ENCODE peak calls at places on chromosomes 4 and X, in eight cellular contexts. F, C, A, V, Y, X, S and H are unnamed samples.

GRCh38 chrX:104113237-104113965 is 1.1 kb downstream of the ZCCHC18 start:
- DNase-seq in C (peak), A (no peak), F (peak), V (peak), X (peak), Y (no peak), S (peak), H (no peak)

GRCh38 chrX:119488749-119489148 is 20.5 kb downstream of the SLC25A5 start:
- DNase-seq in V (peak), A (no peak), S (peak), C (peak), Y (no peak), F (peak), X (no peak), H (no peak)

GRCh38 chrX:155314260-155314659 is 20.2 kb downstream of the CLIC2 start:
- DNase-seq in S (no peak), X (no peak), V (no peak), C (no peak), A (no peak), F (no peak), Y (no peak), H (no peak)

GRCh38 chrX:136209751-136210150 is 41.4 kb downstream of the MAP7D3 start:
- DNase-seq in A (no peak), X (no peak), S (no peak), F (no peak), C (no peak), V (no peak), Y (no peak), H (no peak)

GRCh38 chr4:41177016-41177415 is 37.3 kb downstream of the APBB2 start:
- DNase-seq in Y (peak), S (no peak), A (no peak), C (no peak), X (no peak), F (no peak), V (no peak), H (no peak)

GRCh38 chr4:107629318-107629717 is 90.7 kb downstream of the PAPSS1 start:
- DNase-seq in X (no peak), F (no peak), S (no peak), C (peak), V (no peak), A (no peak), Y (no peak), H (no peak)

GRCh38 chr4:86279247-86279960 is 80.4 kb downstream of the MAPK10 start:
- DNase-seq in X (no peak), V (no peak), Y (no peak), C (no peak), F (no peak), A (no peak), S (no peak), H (no peak)

GRCh38 chr4:58192217-58192616 is 1082.0 kb upstream of the IGFBP7 start:
- DNase-seq in Y (no peak), F (no peak), S (no peak), A (no peak), V (no peak), C (no peak), X (no peak), H (no peak)

GRCh38 chrX:96909291-96909690 is 25.6 kb downstream of the RPA4 start:
- DNase-seq in A (no peak), F (no peak), Y (no peak), X (no peak), S (no peak), C (no peak), V (no peak), H (no peak)

GRCh38 chr4:630661-631060 is 5.3 kb downstream of the PDE6B start:
- DNase-seq in Y (no peak), V (no peak), A (no peak), S (no peak), C (no peak), X (no peak), F (no peak), H (no peak)

GRCh38 chr4:82791179-82791578 is 7.4 kb downstream of the SCD5 start:
- DNase-seq in V (no peak), X (no peak), C (no peak), Y (no peak), S (no peak), A (no peak), F (no peak), H (no peak)

GRCh38 chrX:72694170-72694569 is 19.9 kb downstream of the PHKA1 start:
- DNase-seq in Y (no peak), A (no peak), F (no peak), C (no peak), S (no peak), X (no peak), V (no peak), H (no peak)

GRCh38 chrX:31154941-31155340 is 83.1 kb upstream of the FTHL17 start:
- DNase-seq in V (no peak), C (no peak), X (no peak), Y (no peak), A (no peak), S (no peak), F (no peak), H (no peak)

GRCh38 chr4:95362906-95363578 is 185.7 kb downstream of the UNC5C start:
- DNase-seq in X (no peak), Y (no peak), C (no peak), S (no peak), V (no peak), F (no peak), A (no peak), H (no peak)

GRCh38 chrX:34716322-34716721 is 59.2 kb upstream of the TMEM47 start:
- DNase-seq in Y (no peak), S (no peak), C (no peak), V (no peak), A (no peak), X (no peak), F (no peak), H (no peak)

GRCh38 chr4:169205146-169205806 is 65.5 kb downstream of the SH3RF1 start:
- DNase-seq in Y (no peak), C (no peak), A (no peak), V (no peak), F (no peak), S (no peak), X (no peak), H (no peak)

GRCh38 chr4:79917246-79917645 is 155.8 kb downstream of the ANTXR2 start:
- DNase-seq in V (peak), S (no peak), X (no peak), F (peak), C (no peak), A (no peak), Y (peak), H (no peak)

GRCh38 chr4:116573540-116573939 is 511.8 kb downstream of the TRAM1L1 start:
- DNase-seq in S (no peak), V (no peak), Y (no peak), A (no peak), X (no peak), F (no peak), C (no peak), H (no peak)

GRCh38 chrX:68571292-68572256 is 72.7 kb downstream of the YIPF6 start:
- DNase-seq in C (no peak), A (no peak), S (no peak), F (no peak), Y (peak), X (no peak), V (no peak), H (no peak)

GRCh38 chr4:182449186-182449880 is 206.1 kb downstream of the TENM3 start:
- DNase-seq in A (no peak), S (no peak), V (no peak), X (peak), Y (no peak), F (no peak), C (peak), H (no peak)

GRCh38 chr4:121114756-121115155 is 42.4 kb upstream of the NDNF start:
- DNase-seq in V (no peak), S (no peak), F (no peak), X (no peak), A (no peak), Y (no peak), C (no peak), H (no peak)

GRCh38 chr4:121107507-121107906 is 35.2 kb upstream of the NDNF start:
- DNase-seq in C (no peak), F (no peak), Y (no peak), A (no peak), V (no peak), X (no peak), S (no peak), H (no peak)

GRCh38 chr4:121113680-121114079 is 41.3 kb upstream of the NDNF start:
- DNase-seq in C (no peak), X (no peak), V (no peak), S (no peak), Y (no peak), A (no peak), F (no peak), H (no peak)

GRCh38 chr4:121108557-121108956 is 36.2 kb upstream of the NDNF start:
- DNase-seq in V (no peak), C (no peak), Y (no peak), X (no peak), F (no peak), S (no peak), A (no peak), H (no peak)

DNA sequence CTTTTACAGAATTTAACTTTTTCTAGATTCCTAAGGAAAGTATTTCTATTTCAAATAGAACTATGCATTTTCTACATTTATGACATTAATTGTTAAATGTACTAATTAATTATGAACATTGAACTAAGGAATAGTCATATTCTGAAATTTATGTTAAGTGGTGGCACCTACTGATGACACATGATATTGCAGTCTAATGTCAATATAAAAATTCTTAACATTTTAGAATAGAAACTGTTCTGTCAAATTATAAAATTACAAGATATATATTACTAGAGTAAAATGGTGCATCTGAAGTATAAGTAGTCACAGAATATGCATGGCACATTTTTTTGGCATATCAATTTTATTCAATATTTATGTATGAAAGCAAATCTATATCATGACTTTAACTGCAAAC is 40.2 kb upstream of the NDNF start:
- DNase-seq in F (no peak), A (no peak), C (no peak), Y (no peak), V (no peak), X (no peak), S (no peak), H (no peak)
- TF ChIP-seq CTCF in F (peak), A (peak), C (no peak), Y (peak), V (peak), X (peak), S (peak), H (peak)

DNA sequence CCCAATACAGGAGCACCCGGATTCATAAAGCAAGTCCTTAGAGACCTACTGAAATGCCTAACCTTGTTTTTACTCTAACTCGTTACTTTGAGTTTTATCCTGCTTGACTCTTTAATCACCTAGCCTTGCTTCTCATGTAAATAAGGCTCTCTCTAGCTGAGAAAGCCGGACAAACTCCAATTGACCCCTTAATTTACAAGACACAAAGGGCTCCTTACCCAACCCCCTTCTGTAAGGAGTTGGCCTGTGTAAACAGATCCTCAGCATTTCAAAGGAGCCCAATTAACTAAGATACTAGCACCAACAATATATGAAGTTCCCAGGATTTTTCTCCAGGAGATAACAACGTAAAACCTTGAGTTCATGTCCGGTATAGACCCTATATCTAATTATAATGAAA is 61.7 kb downstream of the CT47B1 start:
- DNase-seq in X (no peak), S (no peak), F (no peak), Y (no peak), A (no peak), C (no peak), V (no peak), H (no peak)
- TF ChIP-seq CTCF in X (no peak), S (no peak), F (no peak), Y (no peak), A (no peak), C (no peak), V (no peak), H (no peak)

GRCh38 chr4:48173055-48173991 is 39.3 kb upstream of the TXK start:
- DNase-seq in X (no peak), Y (peak), V (no peak), C (no peak), S (no peak), F (no peak), A (no peak), H (no peak)
- TF ChIP-seq CTCF in X (no peak), Y (no peak), V (no peak), C (no peak), S (no peak), F (no peak), A (no peak), H (no peak)

GRCh38 chr4:4849524-4850193 is 9.8 kb upstream of the MSX1 start:
- DNase-seq in X (peak), S (no peak), V (no peak), F (no peak), C (no peak), Y (no peak), A (no peak), H (no peak)

GRCh38 chr4:4851906-4852305 is 7.6 kb upstream of the MSX1 start:
- DNase-seq in V (no peak), C (no peak), Y (no peak), A (no peak), S (no peak), X (no peak), F (no peak), H (no peak)

GRCh38 chr4:4852591-4853362 is 6.7 kb upstream of the MSX1 start:
- DNase-seq in X (no peak), A (no peak), V (no peak), Y (peak), F (no peak), S (no peak), C (peak), H (no peak)

GRCh38 chr4:4849106-4849505 is 10.4 kb upstream of the MSX1 start:
- DNase-seq in Y (no peak), X (no peak), C (no peak), A (no peak), F (no peak), V (no peak), S (no peak), H (no peak)

GRCh38 chr4:4851081-4851480 is 8.4 kb upstream of the MSX1 start:
- DNase-seq in V (no peak), F (no peak), S (no peak), X (no peak), Y (no peak), A (no peak), C (no peak), H (no peak)
- TF ChIP-seq CTCF in V (no peak), F (no peak), S (no peak), X (no peak), Y (no peak), A (no peak), C (no peak), H (no peak)

GRCh38 chr4:110160616-110161015 is 37.8 kb downstream of the ELOVL6 start:
- DNase-seq in V (no peak), C (no peak), F (no peak), X (no peak), Y (no peak), S (no peak), A (no peak), H (no peak)

GRCh38 chr4:110165382-110166285 is 32.8 kb downstream of the ELOVL6 start:
- DNase-seq in Y (peak), X (no peak), V (no peak), A (no peak), F (peak), C (peak), S (no peak), H (no peak)

GRCh38 chr4:110164251-110164650 is 34.2 kb downstream of the ELOVL6 start:
- DNase-seq in X (no peak), V (no peak), Y (peak), F (no peak), A (no peak), S (no peak), C (no peak), H (no peak)

GRCh38 chr4:110164856-110165255 is 33.6 kb downstream of the ELOVL6 start:
- DNase-seq in V (no peak), Y (no peak), C (no peak), F (no peak), S (no peak), A (no peak), X (no peak), H (no peak)

GRCh38 chr4:110163327-110164070 is 34.9 kb downstream of the ELOVL6 start:
- DNase-seq in C (no peak), S (no peak), A (no peak), V (no peak), F (no peak), Y (peak), X (no peak), H (no peak)
- TF ChIP-seq CTCF in C (no peak), S (no peak), A (no peak), V (no peak), F (no peak), Y (peak), X (no peak), H (no peak)

GRCh38 chr4:36722986-36723385 is 441.6 kb downstream of the DTHD1 start:
- DNase-seq in A (no peak), X (no peak), S (no peak), F (no peak), V (no peak), C (no peak), Y (no peak), H (no peak)
- TF ChIP-seq CTCF in A (no peak), X (no peak), S (no peak), F (no peak), V (no peak), C (no peak), Y (no peak), H (peak)

DNA sequence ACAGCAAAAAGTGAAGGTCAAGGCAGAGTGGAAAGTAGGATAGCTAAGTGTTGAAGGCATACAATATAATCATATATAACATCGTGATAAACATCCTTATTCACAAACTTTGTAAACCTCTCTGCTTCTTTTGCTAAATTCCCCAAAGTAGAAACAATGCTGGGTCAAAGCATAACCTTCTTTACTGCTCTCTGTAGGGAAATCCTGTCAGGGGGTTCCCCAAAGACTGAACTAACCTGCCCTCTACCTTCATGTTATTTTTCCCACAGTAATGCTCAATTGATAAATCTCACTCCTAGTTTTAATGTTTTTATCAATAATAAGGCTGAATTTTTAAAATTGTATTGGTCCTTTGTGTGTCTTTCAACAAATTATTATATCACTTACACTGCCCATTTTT is 55.7 kb downstream of the DCHS2 start:
- DNase-seq in A (no peak), V (no peak), Y (no peak), S (no peak), F (no peak), C (no peak), X (no peak), H (no peak)
- TF ChIP-seq CTCF in A (no peak), V (no peak), Y (no peak), S (no peak), F (no peak), C (no peak), X (no peak), H (no peak)

GRCh38 chrX:115058276-115058675 is 40.9 kb upstream of the IL13RA2 start:
- DNase-seq in F (no peak), A (no peak), C (peak), X (no peak), Y (peak), S (no peak), V (no peak), H (no peak)

GRCh38 chrX:115047715-115048114 is 30.3 kb upstream of the IL13RA2 start:
- DNase-seq in Y (no peak), F (no peak), C (no peak), A (no peak), V (no peak), S (no peak), X (no peak), H (no peak)

GRCh38 chrX:115054876-115055275 is 37.5 kb upstream of the IL13RA2 start:
- DNase-seq in C (no peak), S (no peak), Y (no peak), F (no peak), X (no peak), V (no peak), A (no peak), H (no peak)

GRCh38 chrX:115053223-115053622 is 35.8 kb upstream of the IL13RA2 start:
- DNase-seq in X (no peak), C (no peak), F (no peak), V (no peak), A (no peak), Y (no peak), S (no peak), H (no peak)
- TF ChIP-seq CTCF in X (no peak), C (no peak), F (no peak), V (no peak), A (no peak), Y (no peak), S (no peak), H (no peak)

GRCh38 chr4:156969136-156969535 is 2.5 kb downstream of the PDGFC start:
- DNase-seq in S (no peak), C (no peak), Y (no peak), X (no peak), F (no peak), V (no peak), A (no peak), H (no peak)

GRCh38 chr4:156971623-156972369 is at the start of gene PDGFC:
- DNase-seq in Y (no peak), F (no peak), S (peak), X (peak), A (peak), V (no peak), C (peak), H (peak)

GRCh38 chr4:156971168-156971601 is 414 bp downstream of the PDGFC start:
- DNase-seq in F (no peak), A (no peak), S (peak), V (no peak), C (no peak), X (no peak), Y (no peak), H (no peak)

GRCh38 chr4:156972370-156972980 is 876 bp upstream of the PDGFC start:
- DNase-seq in C (no peak), A (no peak), V (no peak), F (no peak), Y (no peak), X (no peak), S (no peak), H (no peak)

GRCh38 chr4:156970501-156971167 is 965 bp downstream of the PDGFC start:
- DNase-seq in Y (no peak), C (peak), F (no peak), X (peak), V (no peak), A (peak), S (peak), H (no peak)
- TF ChIP-seq CTCF in Y (peak), C (peak), F (no peak), X (peak), V (no peak), A (peak), S (peak), H (no peak)